ENCODE peak calls at places on chromosomes 5 and 9, in eight cellular contexts. G is heart right ventricle, J is pulmonary artery endothelial cell, A is colonic mucosa, T is EH, C is HS-27A, S is memory B cell, V is osteocyte. R is an unnamed sample.

GRCh38 chr5:25028994-25029393 is 384.2 kb upstream of the CDH10 start:
- DNase-seq in T (no peak), C (no peak), G (no peak), J (no peak), S (no peak), A (no peak), V (no peak), R (no peak)

GRCh38 chr5:80193421-80193820 is 62.4 kb downstream of the SERINC5 start:
- DNase-seq in V (no peak), A (no peak), C (no peak), J (no peak), T (no peak), G (no peak), S (no peak), R (no peak)

GRCh38 chr5:179204572-179204971 is 140.7 kb downstream of the ADAMTS2 start:
- DNase-seq in G (no peak), A (no peak), C (no peak), V (no peak), S (no peak), T (no peak), J (no peak), R (no peak)

GRCh38 chr5:157732784-157733262 is 1.6 kb downstream of the THG1L start:
- DNase-seq in V (peak), J (no peak), G (no peak), T (no peak), C (no peak), A (no peak), S (no peak), R (no peak)

GRCh38 chr9:114929166-114929565 is 1.2 kb downstream of the TNFSF8 start:
- DNase-seq in T (no peak), J (no peak), C (no peak), A (no peak), G (no peak), V (no peak), S (no peak), R (no peak)

GRCh38 chr5:111779260-111780254 is 22.6 kb upstream of the NREP start:
- DNase-seq in J (no peak), A (no peak), C (no peak), V (no peak), S (no peak), T (peak), G (no peak), R (no peak)

GRCh38 chr5:59099270-59099994 is 516.6 kb downstream of the RAB3C start:
- DNase-seq in V (no peak), S (no peak), T (peak), A (no peak), J (no peak), G (no peak), C (no peak), R (no peak)

GRCh38 chr9:6757988-6758417 is 230 bp downstream of the KDM4C start:
- DNase-seq in J (no peak), V (peak), T (no peak), S (no peak), G (peak), A (no peak), C (no peak), R (no peak)

GRCh38 chr9:105693435-105694275 is 686 bp upstream of the TMEM38B start:
- DNase-seq in S (no peak), J (no peak), G (no peak), A (no peak), V (no peak), C (peak), T (peak), R (no peak)

GRCh38 chr9:134651226-134651905 is 9.8 kb downstream of the COL5A1 start:
- DNase-seq in C (no peak), A (no peak), T (no peak), J (no peak), S (no peak), G (no peak), V (no peak), R (no peak)

GRCh38 chr5:127596501-127596900 is 52.4 kb upstream of the CTXN3 start:
- DNase-seq in T (no peak), A (no peak), C (no peak), J (no peak), S (no peak), V (no peak), G (no peak), R (no peak)

GRCh38 chr9:113309204-113309813 is 6.1 kb upstream of the RNF183 start:
- DNase-seq in G (no peak), J (no peak), C (no peak), S (no peak), T (peak), A (peak), V (no peak), R (no peak)

GRCh38 chr9:1094749-1095148 is 44.6 kb downstream of the DMRT2 start:
- DNase-seq in G (no peak), A (peak), C (no peak), S (no peak), T (no peak), V (no peak), J (no peak), R (no peak)

GRCh38 chr5:176716320-176716719 is 69.0 kb downstream of the TSPAN17 start:
- DNase-seq in C (no peak), V (no peak), T (peak), S (no peak), J (no peak), G (no peak), A (no peak), R (no peak)

GRCh38 chr5:180399931-180400330 is 46.8 kb upstream of the GFPT2 start:
- DNase-seq in T (no peak), G (no peak), A (no peak), S (no peak), V (no peak), J (no peak), C (no peak), R (no peak)

GRCh38 chr5:14268236-14268701 is 125.1 kb downstream of the TRIO start:
- DNase-seq in V (no peak), G (no peak), T (peak), J (no peak), A (no peak), S (no peak), C (peak), R (no peak)

GRCh38 chr5:128537999-128538248 is at the start of gene FBN2:
- DNase-seq in A (no peak), T (no peak), C (no peak), V (no peak), G (no peak), S (no peak), J (no peak), R (no peak)

GRCh38 chr5:64883912-64884311 is 115.2 kb downstream of the CWC27 start:
- DNase-seq in T (no peak), V (no peak), S (no peak), G (no peak), A (no peak), C (no peak), J (no peak), R (no peak)

GRCh38 chr5:31470608-31471007 is 61.3 kb downstream of the DROSHA start:
- DNase-seq in C (peak), S (no peak), V (no peak), A (no peak), G (peak), J (no peak), T (peak), R (no peak)

GRCh38 chr5:38905516-38905915 is 59.7 kb downstream of the OSMR start:
- DNase-seq in G (no peak), A (no peak), C (no peak), T (peak), J (no peak), S (no peak), V (no peak), R (no peak)

GRCh38 chr5:32679218-32679617 is 31.9 kb upstream of the NPR3 start:
- DNase-seq in C (no peak), J (no peak), G (no peak), S (no peak), V (no peak), A (no peak), T (peak), R (no peak)

GRCh38 chr9:19174127-19174921 is 47.0 kb upstream of the PLIN2 start:
- DNase-seq in V (peak), T (peak), S (peak), C (peak), A (peak), J (no peak), G (peak), R (no peak)

GRCh38 chr9:3288686-3289085 is 237.1 kb downstream of the RFX3 start:
- DNase-seq in V (no peak), A (no peak), C (no peak), J (no peak), S (no peak), G (no peak), T (no peak), R (no peak)

GRCh38 chr9:74551266-74551665 is 54.1 kb downstream of the RORB start:
- DNase-seq in J (no peak), A (no peak), V (no peak), T (no peak), S (no peak), G (no peak), C (no peak), R (no peak)

GRCh38 chr5:142888469-142889085 is 118.4 kb downstream of the ARHGAP26 start:
- DNase-seq in S (peak), V (no peak), T (peak), A (no peak), J (peak), C (no peak), G (no peak), R (no peak)

GRCh38 chr9:35079041-35079425 is 709 bp downstream of the FANCG start:
- DNase-seq in S (no peak), V (no peak), J (no peak), C (no peak), T (no peak), G (no peak), A (no peak), R (no peak)

GRCh38 chr9:20032413-20033006 is 243.7 kb upstream of the SLC24A2 start:
- DNase-seq in T (no peak), G (no peak), S (no peak), C (no peak), V (no peak), A (no peak), J (no peak), R (no peak)

GRCh38 chr9:95008151-95008771 is 281.8 kb downstream of the AOPEP start:
- DNase-seq in A (peak), C (no peak), G (no peak), T (peak), V (no peak), J (no peak), S (no peak), R (no peak)

GRCh38 chr9:131138676-131139075 is 13.3 kb downstream of the NUP214 start:
- DNase-seq in V (no peak), G (no peak), A (no peak), J (no peak), C (no peak), T (no peak), S (no peak), R (no peak)

GRCh38 chr9:111038336-111039202 is at the start of gene LPAR1:
- DNase-seq in C (no peak), J (no peak), T (peak), G (peak), V (peak), S (no peak), A (peak), R (peak)

GRCh38 chr9:114366334-114367128 is 21.3 kb downstream of the AKNA start:
- DNase-seq in S (no peak), T (peak), A (no peak), J (no peak), C (peak), V (no peak), G (no peak), R (no peak)

GRCh38 chr9:3447143-3447542 is 78.7 kb downstream of the RFX3 start:
- DNase-seq in A (no peak), J (no peak), T (no peak), V (no peak), G (no peak), S (no peak), C (no peak), R (no peak)